ENCODE peak calls at places on chromosome 1, in nine cellular contexts. W is testis, R is IMR-90, L is AG04449, X is lower leg skin, F is endodermal cell, I is body of pancreas, D is esophagus squamous epithelium, M is epithelial cell of esophagus. C is an unnamed sample.

GRCh38 chr1:24769656-24770651 is 24.7 kb downstream of the CLIC4 start:
- DNase-seq in M (peak; percentile 86), I (no peak), W (no peak), F (no peak), R (peak; percentile 98), L (peak; percentile 94), X (no peak), D (no peak), C (no peak)

GRCh38 chr1:50251592-50252165 is 143.0 kb downstream of the ELAVL4 start:
- DNase-seq in L (no peak), M (no peak), D (no peak), R (no peak), W (no peak), F (peak; percentile 86), X (no peak), I (peak; percentile 45), C (no peak)

GRCh38 chr1:64754166-64754565 is 9.3 kb downstream of the RAVER2 start:
- DNase-seq in W (no peak), X (no peak), L (no peak), R (no peak), I (no peak), F (no peak), M (no peak), D (no peak), C (no peak)

GRCh38 chr1:168618887-168619286 is 42.5 kb downstream of the XCL1 start:
- DNase-seq in R (no peak), W (no peak), I (no peak), X (no peak), M (no peak), L (no peak), D (no peak), F (no peak), C (no peak)

GRCh38 chr1:93692001-93692400 is 10.4 kb upstream of the BCAR3 start:
- DNase-seq in X (peak; percentile 48), I (no peak), L (no peak), F (no peak), M (no peak), W (no peak), D (no peak), R (no peak), C (no peak)

GRCh38 chr1:59020151-59020997 is 236.5 kb upstream of the JUN start:
- DNase-seq in F (no peak), R (peak; percentile 86), D (no peak), L (no peak), X (peak; percentile 88), W (peak; percentile 55), M (peak; percentile 66), I (peak; percentile 60), C (peak; percentile 56)

GRCh38 chr1:185532853-185533252 is 201.3 kb upstream of the HMCN1 start:
- DNase-seq in X (no peak), I (no peak), D (no peak), W (no peak), L (no peak), M (no peak), F (no peak), R (no peak), C (no peak)

GRCh38 chr1:115302390-115302961 is 35.6 kb downstream of the NGF start:
- DNase-seq in L (peak; percentile 63), X (no peak), I (no peak), R (peak; percentile 91), M (peak; percentile 83), F (peak; percentile 51), D (no peak), W (no peak), C (no peak)

GRCh38 chr1:10694274-10694632 is 102.2 kb downstream of the CASZ1 start:
- DNase-seq in F (no peak), D (no peak), R (no peak), W (no peak), I (no peak), L (no peak), X (no peak), M (peak; percentile 75), C (no peak)

GRCh38 chr1:216617081-216617480 is 106.1 kb downstream of the ESRRG start:
- DNase-seq in W (no peak), R (no peak), L (no peak), D (no peak), M (no peak), F (no peak), I (no peak), X (no peak), C (no peak)

GRCh38 chr1:167082511-167083027 is 7.6 kb downstream of the GPA33 start:
- DNase-seq in X (no peak), I (peak; percentile 59), L (no peak), D (no peak), M (peak; percentile 35), R (no peak), F (peak; percentile 44), W (no peak), C (peak; percentile 66)

GRCh38 chr1:172758242-172758641 is 99.3 kb downstream of the FASLG start:
- DNase-seq in X (no peak), L (no peak), R (no peak), D (no peak), M (peak; percentile 34), F (no peak), I (no peak), W (no peak), C (no peak)

GRCh38 chr1:7224644-7225043 is 439.4 kb downstream of the CAMTA1 start:
- DNase-seq in W (no peak), X (peak; percentile 78), F (peak; percentile 81), M (peak; percentile 21), L (no peak), D (no peak), I (peak; percentile 38), R (no peak), C (no peak)
- TF ChIP-seq CTCF in W (no peak), X (no peak), F (peak; percentile 56), M (no peak), L (no peak), D (no peak), I (no peak), R (no peak), C (no peak)

GRCh38 chr1:143721024-143721373 is 250.8 kb downstream of the FAM72C start:
- DNase-seq in X (no peak), W (no peak), L (no peak), M (no peak), R (no peak), I (no peak), D (no peak), F (no peak), C (no peak)

GRCh38 chr1:143718524-143718923 is 253.3 kb downstream of the FAM72C start:
- DNase-seq in L (no peak), I (no peak), W (no peak), F (no peak), R (no peak), M (no peak), X (no peak), D (no peak), C (no peak)

GRCh38 chr1:143718021-143718420 is 253.8 kb downstream of the FAM72C start:
- DNase-seq in X (no peak), R (no peak), F (no peak), L (no peak), D (no peak), I (no peak), M (no peak), W (no peak), C (no peak)

GRCh38 chr1:143717434-143717833 is 254.4 kb downstream of the FAM72C start:
- DNase-seq in I (no peak), M (no peak), F (no peak), X (no peak), W (no peak), D (no peak), L (no peak), R (no peak), C (no peak)

DNA sequence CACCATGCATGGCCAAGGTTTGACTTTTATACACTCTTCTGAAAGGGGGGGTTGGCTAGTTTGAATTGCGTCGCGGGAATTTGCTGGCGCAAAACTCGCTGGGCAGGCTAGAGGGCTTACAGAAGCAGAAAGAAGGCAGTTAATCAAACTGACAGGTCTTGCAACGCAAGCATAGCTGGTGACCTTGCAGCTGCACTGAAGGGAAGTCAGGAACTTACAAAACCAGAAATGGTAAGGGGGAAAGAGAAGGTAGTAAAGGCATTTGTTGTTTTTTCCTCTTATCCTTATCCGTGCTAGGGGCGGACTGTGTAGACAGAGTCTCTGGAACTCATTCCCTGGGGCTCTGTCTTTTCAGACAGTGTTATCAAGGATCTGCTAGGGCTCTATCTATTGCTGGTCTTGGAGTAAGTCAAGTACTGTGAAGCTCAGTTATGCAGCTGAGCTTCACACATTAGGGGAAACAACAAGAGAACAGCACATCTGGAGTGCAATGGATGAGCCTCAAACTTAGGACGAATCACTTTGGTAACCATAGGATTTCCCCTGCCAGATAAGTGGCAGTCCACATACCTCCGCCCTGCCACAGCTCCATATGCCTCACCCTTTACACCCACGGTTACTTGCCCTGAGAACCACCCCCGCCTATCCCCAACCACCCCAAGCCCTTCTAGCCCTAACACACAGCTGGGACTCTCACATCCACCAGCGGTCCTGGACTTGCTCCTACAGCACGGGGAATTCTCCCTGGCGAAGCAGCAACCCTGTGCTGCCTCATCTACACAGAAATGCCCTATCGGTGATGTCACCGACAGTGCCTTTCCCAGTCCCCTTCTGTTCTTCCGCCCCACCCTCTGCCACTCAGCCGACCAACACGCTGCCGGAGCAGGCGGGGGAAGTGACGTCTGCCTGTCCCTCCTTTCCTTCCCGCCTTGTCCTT is 251.4 kb downstream of the FAM72C start:
- DNase-seq in L (no peak), M (peak; percentile 48), D (no peak), R (peak; percentile 11), F (no peak), W (peak; percentile 17), X (no peak), I (peak; percentile 40), C (no peak)
- H3K4me3 ChIP-seq in L (no peak overlapping the region), M (no peak overlapping the region), D (peak overlapping the region; percentile 39), R (no peak overlapping the region), F (peak overlapping the region; percentile 27), W (no peak overlapping the region), X (no peak overlapping the region), I (no peak overlapping the region), C (no peak overlapping the region)

GRCh38 chr1:234371414-234371813 is 1.8 kb upstream of the COA6 start:
- DNase-seq in I (no peak), F (no peak), D (no peak), W (no peak), R (no peak), X (no peak), M (no peak), L (no peak), C (no peak)

GRCh38 chr1:234369033-234369430 is 4.2 kb upstream of the COA6 start:
- DNase-seq in R (no peak), F (no peak), W (no peak), L (no peak), I (no peak), X (no peak), D (no peak), M (no peak), C (no peak)

GRCh38 chr1:234369784-234370183 is 3.5 kb upstream of the COA6 start:
- DNase-seq in F (no peak), M (peak; percentile 88), R (peak; percentile 81), L (no peak), D (no peak), I (no peak), X (no peak), W (no peak), C (no peak)

GRCh38 chr1:234372011-234372757 is 1.1 kb upstream of the COA6 start:
- DNase-seq in M (peak; percentile 9), D (no peak), W (no peak), L (no peak), I (no peak), R (no peak), F (no peak), X (no peak), C (no peak)

GRCh38 chr1:234368320-234369032 is 4.8 kb upstream of the COA6 start:
- DNase-seq in M (no peak), I (no peak), L (no peak), R (no peak), F (no peak), W (no peak), D (no peak), X (no peak), C (no peak)
- TF ChIP-seq CTCF in M (no peak), I (no peak), L (no peak), R (no peak), F (no peak), W (no peak), D (no peak), X (no peak), C (no peak)

GRCh38 chr1:21703318-21703963 is 34.3 kb upstream of the RAP1GAP start:
- DNase-seq in F (no peak), I (no peak), L (peak; percentile 64), D (no peak), X (no peak), R (peak; percentile 88), W (no peak), M (peak; percentile 35), C (no peak)
- H3K4me3 ChIP-seq in F (no peak overlapping the region), I (no peak overlapping the region), L (no peak overlapping the region), D (no peak overlapping the region), X (no peak overlapping the region), R (no peak overlapping the region), W (no peak overlapping the region), M (no peak overlapping the region), C (no peak overlapping the region)